ENCODE peak calls at places on chromosomes 1 and 21, in ten cellular contexts. M is CD8-positive, alpha-beta T cell; N is hepatocyte; J is cardiac muscle cell; L is psoas muscle; R is tibial artery; G is HCT116; B is left ventricle myocardium inferior; Y is transverse colon; E is colonic mucosa. D is an unnamed sample. For H3K27me3, the result is how much of the 10 kb centered on the place peaks cover.

GRCh38 chr1:23613191-23614126 is 54.2 kb upstream of the ID3 start:
- DNase-seq in M (peak), N (no peak), J (no peak), L (no peak), R (no peak), G (no peak), B (no peak), Y (peak), E (no peak), D (no peak)

GRCh38 chr1:19388980-19389379 is 76.9 kb downstream of the SLC66A1 start:
- DNase-seq in M (no peak), N (no peak), J (no peak), L (no peak), R (no peak), G (no peak), B (no peak), Y (no peak), E (no peak), D (no peak)

GRCh38 chr1:234862944-234863515 is 253.1 kb upstream of the IRF2BP2 start:
- DNase-seq in M (no peak), N (peak), J (no peak), L (peak), R (peak), G (no peak), B (peak), Y (peak), E (peak), D (no peak)

GRCh38 chr1:15799004-15799867 is 8.2 kb downstream of the UQCRHL start:
- DNase-seq in M (no peak), N (peak), J (no peak), L (peak), R (peak), G (peak), B (peak), Y (peak), E (no peak), D (peak)

GRCh38 chr1:212495843-212496494 is 63.2 kb downstream of the NENF start:
- DNase-seq in M (no peak), N (no peak), J (no peak), L (no peak), R (no peak), G (no peak), B (no peak), Y (no peak), E (no peak), D (no peak)

GRCh38 chr21:16605588-16605987 is 875.8 kb downstream of the USP25 start:
- DNase-seq in M (no peak), N (no peak), J (peak), L (no peak), R (no peak), G (no peak), B (no peak), Y (no peak), E (no peak), D (no peak)

GRCh38 chr1:22208265-22208972 is 65.5 kb upstream of the WNT4 start:
- DNase-seq in M (no peak), N (no peak), J (no peak), L (peak), R (no peak), G (no peak), B (no peak), Y (no peak), E (no peak), D (no peak)

GRCh38 chr1:165162671-165163241 is 193.8 kb downstream of the LMX1A start:
- DNase-seq in M (no peak), N (peak), J (peak), L (peak), R (no peak), G (no peak), B (no peak), Y (no peak), E (no peak), D (no peak)

GRCh38 chr21:26934383-26934782 is 32.5 kb downstream of the ADAMTS5 start:
- DNase-seq in M (no peak), N (no peak), J (no peak), L (no peak), R (no peak), G (no peak), B (no peak), Y (no peak), E (no peak), D (no peak)

GRCh38 chr1:161090617-161091016 is 1.3 kb upstream of the NECTIN4 start:
- DNase-seq in M (no peak), N (no peak), J (no peak), L (no peak), R (no peak), G (no peak), B (no peak), Y (no peak), E (no peak), D (no peak)

GRCh38 chr1:154941332-154941995 is 4.9 kb upstream of the PMVK start:
- DNase-seq in M (no peak), N (peak), J (peak), L (no peak), R (no peak), G (no peak), B (no peak), Y (no peak), E (no peak), D (no peak)

GRCh38 chr21:15638856-15639549 is 90.8 kb upstream of the USP25 start:
- DNase-seq in M (no peak), N (peak), J (peak), L (no peak), R (no peak), G (no peak), B (no peak), Y (no peak), E (no peak), D (no peak)

GRCh38 chr1:161330346-161330745 is 16.2 kb downstream of the SDHC start:
- DNase-seq in M (no peak), N (no peak), J (no peak), L (no peak), R (no peak), G (no peak), B (no peak), Y (no peak), E (no peak), D (no peak)

GRCh38 chr1:213512316-213512715 is 461.3 kb downstream of the RPS6KC1 start:
- DNase-seq in M (no peak), N (no peak), J (no peak), L (no peak), R (no peak), G (no peak), B (no peak), Y (no peak), E (no peak), D (no peak)

GRCh38 chr1:196440711-196441110 is 167.5 kb downstream of the KCNT2 start:
- DNase-seq in M (no peak), N (no peak), J (no peak), L (no peak), R (no peak), G (no peak), B (no peak), Y (no peak), E (no peak), D (no peak)

GRCh38 chr1:113391643-113392271 is 1.4 kb downstream of the MAGI3 start:
- DNase-seq in M (no peak), N (peak), J (peak), L (no peak), R (no peak), G (no peak), B (no peak), Y (peak), E (peak), D (no peak)

GRCh38 chr1:170375082-170375733 is 156.8 kb upstream of the GORAB start:
- DNase-seq in M (no peak), N (no peak), J (no peak), L (no peak), R (no peak), G (no peak), B (no peak), Y (no peak), E (no peak), D (no peak)

DNA sequence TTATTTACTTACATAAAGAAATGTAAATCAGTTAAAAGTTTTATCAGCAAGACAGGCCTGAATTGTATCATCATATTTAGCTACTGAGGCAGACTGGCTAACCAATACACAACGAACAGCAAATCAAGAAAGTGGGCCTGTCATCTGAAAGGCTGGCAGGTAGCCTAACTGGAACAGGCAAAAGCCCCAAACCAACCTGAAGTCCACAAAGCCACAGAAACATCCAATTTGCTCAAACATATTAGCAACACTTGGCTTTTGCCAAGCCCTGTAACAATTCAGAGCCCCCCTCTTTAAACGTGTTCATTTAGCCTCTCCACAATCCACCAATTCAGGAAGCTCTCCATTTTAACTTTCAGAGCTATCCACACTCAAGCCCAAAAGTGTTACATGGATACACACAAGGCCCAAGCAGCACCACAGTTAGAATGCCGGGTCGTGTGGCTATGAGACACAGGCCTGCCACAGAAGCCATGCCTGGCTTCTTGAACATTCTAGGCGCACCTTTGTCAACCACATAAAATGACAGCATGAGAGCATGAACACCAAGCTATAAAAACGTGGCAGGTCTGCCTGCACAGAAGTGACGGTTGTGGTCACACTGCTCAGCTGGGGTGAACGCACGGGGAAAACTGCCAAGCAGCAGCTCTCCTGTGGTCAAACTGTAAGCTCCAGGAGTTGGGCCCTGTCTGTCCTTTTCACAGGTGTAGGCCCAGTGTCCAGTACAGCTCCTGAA is 49.3 kb downstream of the CD34 start:
- DNase-seq in M (no peak), N (no peak), J (no peak), L (no peak), R (no peak), G (no peak), B (no peak), Y (peak), E (no peak), D (no peak)
- H3K27ac ChIP-seq in M (peak), N (no peak), J (no peak), L (peak), R (peak), G (no peak), B (peak), Y (peak), E (no peak), D (no peak)

DNA sequence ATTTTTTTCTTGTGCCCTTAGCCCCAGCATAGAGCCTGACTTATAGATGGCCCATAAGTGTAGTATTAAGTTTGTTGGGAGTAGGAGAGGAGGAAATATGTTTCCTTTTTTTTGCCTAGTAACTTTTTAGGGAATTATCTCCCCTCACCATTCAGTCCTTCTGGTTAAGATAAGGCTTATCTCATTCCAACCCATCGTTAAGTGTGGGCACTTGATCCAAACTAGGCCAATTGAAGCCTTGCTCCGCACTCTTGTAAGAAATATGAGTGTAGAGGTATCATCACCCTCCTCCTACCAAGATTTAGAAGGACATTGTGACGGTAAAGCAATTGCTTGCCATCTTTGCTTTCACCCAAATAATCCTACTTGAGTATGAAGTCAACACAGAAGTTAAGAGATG is 8.8 kb upstream of the FGGY start:
- DNase-seq in M (no peak), N (no peak), J (no peak), L (no peak), R (no peak), G (no peak), B (no peak), Y (no peak), E (no peak), D (no peak)
- TF ChIP-seq CTCF in M (no peak), N (no peak), J (no peak), L (no peak), R (no peak), G (no peak), B (no peak), Y (no peak), E (no peak), D (no peak)

GRCh38 chr1:38657441-38657840 is 202.1 kb downstream of the RRAGC start:
- DNase-seq in M (no peak), N (no peak), J (no peak), L (no peak), R (no peak), G (no peak), B (no peak), Y (no peak), E (no peak), D (no peak)

GRCh38 chr1:38657873-38658272 is 201.7 kb downstream of the RRAGC start:
- DNase-seq in M (no peak), N (no peak), J (no peak), L (no peak), R (no peak), G (no peak), B (no peak), Y (no peak), E (no peak), D (no peak)

GRCh38 chr1:38656741-38657140 is 202.8 kb downstream of the RRAGC start:
- DNase-seq in M (no peak), N (no peak), J (no peak), L (no peak), R (no peak), G (no peak), B (no peak), Y (no peak), E (no peak), D (no peak)

GRCh38 chr1:38662141-38662540 is 197.4 kb downstream of the RRAGC start:
- DNase-seq in M (no peak), N (no peak), J (no peak), L (no peak), R (no peak), G (no peak), B (no peak), Y (no peak), E (no peak), D (no peak)

DNA sequence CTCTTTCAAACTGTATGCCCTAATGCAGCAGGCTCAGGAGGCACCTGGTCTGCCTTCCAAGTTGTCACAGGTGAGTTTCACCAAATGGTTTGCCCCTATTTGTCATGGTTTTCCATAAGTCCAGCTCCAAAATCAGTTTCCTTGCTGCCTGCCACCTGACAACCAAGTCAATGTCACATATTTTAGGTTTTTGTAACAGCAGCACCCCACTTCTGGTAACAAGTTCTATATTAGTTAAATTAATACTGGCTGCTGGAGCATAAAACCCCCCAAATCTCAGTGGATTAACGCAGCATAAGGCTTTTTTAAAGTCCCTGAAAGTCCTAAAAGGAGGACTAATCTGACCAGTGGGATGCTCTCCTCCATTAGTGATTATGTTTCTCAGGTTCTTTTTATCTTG is 200.7 kb downstream of the RRAGC start:
- DNase-seq in M (no peak), N (no peak), J (no peak), L (no peak), R (no peak), G (no peak), B (no peak), Y (no peak), E (no peak), D (no peak)
- H3K27me3 ChIP-seq in M (under half), N (under half), J (under half), L (under half), R (under half), G (under half), B (half or more), Y (under half), E (under half), D (under half)

GRCh38 chr1:53449693-53450092 is 9.5 kb upstream of the DMRTB1 start:
- DNase-seq in M (no peak), N (no peak), J (no peak), L (no peak), R (no peak), G (no peak), B (no peak), Y (no peak), E (no peak), D (no peak)
- H3K27ac ChIP-seq in M (no peak), N (no peak), J (no peak), L (no peak), R (no peak), G (no peak), B (no peak), Y (no peak), E (no peak), D (no peak)